ENCODE peak calls at places on chromosomes 2 and 18, in seven cellular contexts. I is tibial nerve; F is RWPE1; O is effector memory CD4-positive, alpha-beta T cell; A is caudate nucleus; W is mesendoderm; Q is brain microvascular endothelial cell. J is an unnamed sample.

GRCh38 chr2:8571792-8572499 is 109.9 kb upstream of the ID2 start:
- DNase-seq in I (no peak), F (no peak), O (no peak), A (no peak), W (no peak), Q (no peak), J (no peak)

GRCh38 chr2:235493402-235493774 is 455 bp upstream of the AGAP1 start:
- DNase-seq in I (no peak), F (no peak), O (no peak), A (no peak), W (no peak), Q (peak), J (no peak)

GRCh38 chr2:159155791-159156190 is 130.7 kb downstream of the WDSUB1 start:
- DNase-seq in I (no peak), F (no peak), O (no peak), A (no peak), W (no peak), Q (no peak), J (no peak)

GRCh38 chr2:46780411-46780800 is 135.2 kb downstream of the MCFD2 start:
- DNase-seq in I (no peak), F (no peak), O (no peak), A (no peak), W (no peak), Q (no peak), J (peak)

GRCh38 chr2:2142350-2142749 is 188.7 kb downstream of the MYT1L start:
- DNase-seq in I (no peak), F (no peak), O (no peak), A (no peak), W (no peak), Q (no peak), J (no peak)

GRCh38 chr2:19801367-19802087 is 100.3 kb downstream of the TTC32 start:
- DNase-seq in I (peak), F (peak), O (no peak), A (no peak), W (no peak), Q (peak), J (no peak)

GRCh38 chr18:36141576-36141975 is 11.9 kb downstream of the ELP2 start:
- DNase-seq in I (no peak), F (no peak), O (no peak), A (no peak), W (no peak), Q (no peak), J (no peak)

GRCh38 chr2:20609349-20609994 is 41.4 kb downstream of the HS1BP3 start:
- DNase-seq in I (peak), F (no peak), O (no peak), A (no peak), W (no peak), Q (peak), J (no peak)

GRCh38 chr18:11324510-11324909 is 175.1 kb upstream of the PIEZO2 start:
- DNase-seq in I (no peak), F (no peak), O (no peak), A (no peak), W (no peak), Q (no peak), J (no peak)

GRCh38 chr2:111235616-111236015 is 114.9 kb downstream of the BCL2L11 start:
- DNase-seq in I (no peak), F (no peak), O (no peak), A (no peak), W (no peak), Q (no peak), J (no peak)

GRCh38 chr2:132620115-132620514 is 49.9 kb downstream of the LYPD1 start:
- DNase-seq in I (no peak), F (no peak), O (no peak), A (no peak), W (no peak), Q (no peak), J (no peak)

GRCh38 chr18:73408434-73408833 is 540.6 kb upstream of the NETO1 start:
- DNase-seq in I (no peak), F (no peak), O (no peak), A (no peak), W (peak), Q (peak), J (no peak)

GRCh38 chr2:104583791-104584190 is 270.1 kb upstream of the POU3F3 start:
- DNase-seq in I (no peak), F (no peak), O (no peak), A (no peak), W (peak), Q (no peak), J (no peak)

GRCh38 chr2:172376505-172377125 is 50.8 kb upstream of the ITGA6 start:
- DNase-seq in I (no peak), F (no peak), O (no peak), A (no peak), W (no peak), Q (no peak), J (no peak)

GRCh38 chr2:204900487-204900886 is 355.2 kb downstream of the PARD3B start:
- DNase-seq in I (no peak), F (peak), O (no peak), A (no peak), W (no peak), Q (no peak), J (no peak)

GRCh38 chr18:47669815-47670214 is 260.6 kb downstream of the SMAD2 start:
- DNase-seq in I (no peak), F (no peak), O (no peak), A (no peak), W (no peak), Q (no peak), J (no peak)

GRCh38 chr2:37365669-37366068 is 21.2 kb downstream of the QPCT start:
- DNase-seq in I (no peak), F (no peak), O (no peak), A (no peak), W (no peak), Q (no peak), J (no peak)

GRCh38 chr2:2748399-2749205 is 417.5 kb upstream of the MYT1L start:
- DNase-seq in I (no peak), F (no peak), O (no peak), A (no peak), W (no peak), Q (no peak), J (no peak)

GRCh38 chr2:6647028-6647427 is 218.7 kb downstream of the CMPK2 start:
- DNase-seq in I (no peak), F (no peak), O (no peak), A (no peak), W (no peak), Q (no peak), J (no peak)

GRCh38 chr18:839224-840079 is 27.4 kb upstream of the YES1 start:
- DNase-seq in I (peak), F (peak), O (peak), A (peak), W (peak), Q (peak), J (peak)

GRCh38 chr2:25598911-25599310 is 74.5 kb downstream of the DTNB start:
- DNase-seq in I (no peak), F (no peak), O (no peak), A (no peak), W (no peak), Q (no peak), J (no peak)

GRCh38 chr2:16546128-16546754 is 119.4 kb downstream of the CYRIA start:
- DNase-seq in I (no peak), F (peak), O (no peak), A (no peak), W (peak), Q (peak), J (no peak)

GRCh38 chr18:59719533-59720325 is 22.5 kb upstream of the CCBE1 start:
- DNase-seq in I (no peak), F (no peak), O (no peak), A (no peak), W (no peak), Q (peak), J (no peak)

GRCh38 chr2:214731008-214731407 is 78.5 kb downstream of the BARD1 start:
- DNase-seq in I (no peak), F (no peak), O (no peak), A (no peak), W (peak), Q (peak), J (no peak)

GRCh38 chr2:233258211-233258610 is 6.7 kb downstream of the ATG16L1 start:
- DNase-seq in I (no peak), F (no peak), O (no peak), A (no peak), W (no peak), Q (no peak), J (no peak)

GRCh38 chr2:43251171-43251731 is 24.8 kb upstream of the ZFP36L2 start:
- DNase-seq in I (no peak), F (no peak), O (no peak), A (no peak), W (peak), Q (no peak), J (no peak)

GRCh38 chr2:218822622-218823021 is 9.0 kb downstream of the PRKAG3 start:
- DNase-seq in I (no peak), F (no peak), O (no peak), A (no peak), W (no peak), Q (no peak), J (no peak)

GRCh38 chr2:27380626-27381556 is at the start of gene ZNF513:
- DNase-seq in I (peak), F (peak), O (peak), A (peak), W (peak), Q (peak), J (peak)

GRCh38 chr18:37266290-37266689 is 299.3 kb downstream of the CELF4 start:
- DNase-seq in I (no peak), F (no peak), O (no peak), A (no peak), W (peak), Q (no peak), J (no peak)

GRCh38 chr2:236735742-236736360 is 166.2 kb downstream of the ACKR3 start:
- DNase-seq in I (no peak), F (no peak), O (no peak), A (no peak), W (no peak), Q (no peak), J (no peak)
- H3K27ac ChIP-seq in I (no peak), F (no peak), O (no peak), A (no peak), W (no peak), Q (no peak), J (no peak)

GRCh38 chr2:176129013-176129796 is at the start of gene HOXD8:
- DNase-seq in I (no peak), F (no peak), O (no peak), A (no peak), W (peak), Q (no peak), J (no peak)

GRCh38 chr2:176129825-176130152 is 284 bp downstream of the HOXD8 start:
- DNase-seq in I (no peak), F (no peak), O (no peak), A (no peak), W (no peak), Q (no peak), J (no peak)

GRCh38 chr2:176131617-176132396 is 2.3 kb downstream of the HOXD8 start:
- DNase-seq in I (no peak), F (no peak), O (no peak), A (no peak), W (no peak), Q (no peak), J (no peak)

GRCh38 chr2:176130917-176131616 is 1.6 kb downstream of the HOXD8 start:
- DNase-seq in I (no peak), F (no peak), O (no peak), A (no peak), W (no peak), Q (no peak), J (no peak)

GRCh38 chr2:176130153-176130916 is 830 bp downstream of the HOXD8 start:
- DNase-seq in I (no peak), F (peak), O (no peak), A (no peak), W (no peak), Q (no peak), J (no peak)
- H3K27ac ChIP-seq in I (peak), F (peak), O (no peak), A (no peak), W (no peak), Q (no peak), J (no peak)

GRCh38 chr18:48777737-48778111 is 173.0 kb downstream of the SMAD7 start:
- DNase-seq in I (no peak), F (no peak), O (no peak), A (no peak), W (no peak), Q (no peak), J (no peak)

GRCh38 chr18:48776641-48777025 is 174.1 kb downstream of the SMAD7 start:
- DNase-seq in I (no peak), F (no peak), O (no peak), A (no peak), W (no peak), Q (no peak), J (no peak)

GRCh38 chr18:48776161-48776555 is 174.6 kb downstream of the SMAD7 start:
- DNase-seq in I (no peak), F (no peak), O (no peak), A (no peak), W (no peak), Q (no peak), J (no peak)

GRCh38 chr18:48778344-48779011 is 172.3 kb downstream of the SMAD7 start:
- DNase-seq in I (no peak), F (no peak), O (no peak), A (no peak), W (no peak), Q (no peak), J (no peak)

GRCh38 chr18:48777026-48777736 is 173.6 kb downstream of the SMAD7 start:
- DNase-seq in I (no peak), F (peak), O (peak), A (no peak), W (peak), Q (peak), J (peak)
- H3K27ac ChIP-seq in I (peak), F (peak), O (no peak), A (peak), W (no peak), Q (peak), J (peak)

GRCh38 chr2:98455494-98455976 is 10.9 kb downstream of the INPP4A start:
- DNase-seq in I (no peak), F (no peak), O (no peak), A (no peak), W (no peak), Q (no peak), J (no peak)
- H3K27ac ChIP-seq in I (no peak), F (no peak), O (peak), A (peak), W (no peak), Q (peak), J (no peak)

DNA sequence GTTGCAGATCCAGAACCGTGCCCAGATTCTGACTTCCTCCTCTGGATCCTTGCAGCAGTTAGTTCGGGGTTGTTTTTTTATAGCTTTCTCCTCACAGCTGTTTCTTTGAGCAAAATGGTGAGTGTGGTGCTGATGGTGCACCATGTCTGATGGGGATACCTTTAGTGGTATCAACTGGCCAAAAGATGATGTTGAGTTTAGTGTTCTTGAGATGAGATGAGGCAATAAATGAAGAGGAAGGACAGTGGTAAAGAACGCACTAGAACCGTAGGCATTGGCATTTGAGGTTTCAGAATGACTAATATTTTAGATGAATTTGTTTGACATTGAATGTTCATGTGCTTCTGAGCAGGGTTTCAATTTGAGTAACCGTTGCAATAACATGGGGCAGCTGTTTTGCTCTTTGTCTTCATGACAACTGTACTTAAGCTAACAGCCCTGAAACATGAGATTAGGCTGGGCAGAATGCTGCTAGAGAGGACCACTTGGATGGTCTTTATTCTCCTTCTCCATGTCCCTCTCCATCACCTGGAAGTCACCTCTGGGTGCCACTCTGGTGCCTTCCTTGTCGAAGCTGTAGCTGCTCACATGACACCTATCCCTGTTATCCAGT is 3.9 kb downstream of the CTLA4 start:
- DNase-seq in I (no peak), F (no peak), O (no peak), A (no peak), W (no peak), Q (no peak), J (no peak)
- H3K27ac ChIP-seq in I (peak), F (no peak), O (peak), A (no peak), W (no peak), Q (no peak), J (no peak)